ENCODE peak calls at places on chromosomes 3 and 15, in six cellular contexts. C is HCT116, H is SK-N-SH, O is GM23338, N is HepG2, L is GM12878. W is an unnamed sample.

GRCh38 chr15:33425149-33425548 is 114.4 kb downstream of the RYR3 start:
- DNase-seq in C (no peak), H (no peak), O (no peak), N (no peak), L (no peak), W (no peak)

GRCh38 chr3:16512435-16513140 is 911 bp downstream of the RFTN1 start:
- DNase-seq in C (no peak), H (peak; percentile 67), O (peak; percentile 54), N (no peak), L (no peak), W (peak; percentile 14)

GRCh38 chr3:182078314-182078713 is 366.6 kb downstream of the SOX2 start:
- DNase-seq in C (no peak), H (no peak), O (peak; percentile 27), N (no peak), L (no peak), W (no peak)

GRCh38 chr3:192745150-192745549 is 17.8 kb upstream of the FGF12 start:
- DNase-seq in C (no peak), H (no peak), O (peak; percentile 36), N (no peak), L (no peak), W (no peak)

GRCh38 chr15:40346579-40347558 is 4.0 kb upstream of the PHGR1 start:
- DNase-seq in C (no peak), H (no peak), O (no peak), N (peak; percentile 35), L (no peak), W (no peak)

GRCh38 chr3:53665606-53666005 is 171.2 kb downstream of the CACNA1D start:
- DNase-seq in C (no peak), H (no peak), O (no peak), N (no peak), L (no peak), W (no peak)

GRCh38 chr15:88981244-88982215 is 68.4 kb upstream of the MFGE8 start:
- DNase-seq in C (no peak), H (no peak), O (peak; percentile 64), N (no peak), L (no peak), W (no peak)

GRCh38 chr15:55383687-55384086 is 24.5 kb downstream of the CCPG1 start:
- DNase-seq in C (no peak), H (no peak), O (no peak), N (no peak), L (no peak), W (no peak)

GRCh38 chr3:152050782-152051405 is 177.5 kb downstream of the SUCNR1 start:
- DNase-seq in C (no peak), H (no peak), O (no peak), N (no peak), L (no peak), W (no peak)

GRCh38 chr3:106337116-106337515 is 468.3 kb upstream of the CBLB start:
- DNase-seq in C (peak; percentile 44), H (no peak), O (no peak), N (no peak), L (no peak), W (no peak)

GRCh38 chr3:81105761-81106160 is 655.7 kb downstream of the GBE1 start:
- DNase-seq in C (no peak), H (no peak), O (no peak), N (no peak), L (no peak), W (no peak)

DNA sequence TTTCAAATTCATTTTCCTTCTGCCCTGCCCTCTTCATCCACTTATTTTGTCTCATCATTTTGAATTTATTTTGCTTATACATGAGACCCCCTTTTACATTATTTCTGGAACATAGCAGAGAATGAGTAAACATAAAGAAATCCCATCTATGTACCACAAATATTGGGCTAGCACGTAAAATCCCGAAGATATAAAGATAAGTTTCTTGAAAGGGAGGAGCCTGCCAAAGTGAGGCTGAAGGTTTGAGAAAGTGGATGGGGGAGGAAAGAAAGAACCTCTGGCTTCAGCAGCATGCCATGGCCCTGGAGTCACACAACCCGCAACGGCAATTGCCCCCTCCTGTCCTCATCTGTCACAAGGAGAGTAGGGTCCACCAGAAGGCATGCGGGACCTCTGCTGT is 53.9 kb upstream of the GYG1 start:
- DNase-seq in C (no peak), H (no peak), O (no peak), N (no peak), L (no peak), W (no peak)
- TF ChIP-seq REST in C (no peak), H (no peak), O (no peak), N (no peak), L (no peak), W (no peak)

GRCh38 chr3:117135207-117135606 is 425.6 kb downstream of the TUSC7 start:
- DNase-seq in C (no peak), H (no peak), O (no peak), N (no peak), L (no peak), W (no peak)
- TF ChIP-seq POLR2AphosphoS5 in C (no peak), H (no peak), O (no peak), N (no peak), L (no peak), W (no peak)

DNA sequence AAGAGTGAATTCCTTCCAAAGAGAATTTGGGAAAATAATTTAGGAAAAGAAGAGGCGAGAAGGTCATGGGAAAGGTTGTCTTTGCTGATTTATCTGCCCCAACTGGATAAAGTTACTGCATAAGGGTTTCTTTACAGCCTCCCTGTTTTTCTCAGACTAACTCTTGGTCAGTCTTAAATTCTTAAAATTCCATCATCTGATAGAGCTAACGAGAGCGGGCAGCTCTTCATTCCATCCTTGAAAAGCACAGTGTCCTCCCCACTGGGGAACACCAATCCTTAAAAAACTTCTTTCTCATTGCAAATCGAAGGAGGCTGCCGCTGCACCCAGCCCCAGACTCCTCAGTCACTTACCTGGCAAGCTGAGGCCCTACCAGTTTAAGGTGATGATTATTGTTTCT is 107.2 kb downstream of the PGPEP1L start:
- DNase-seq in C (no peak), H (no peak), O (peak; percentile 57), N (no peak), L (no peak), W (no peak)
- H3K4me3 ChIP-seq in C (no peak overlapping the region), H (no peak overlapping the region), O (no peak overlapping the region), N (no peak overlapping the region), L (no peak overlapping the region), W (no peak overlapping the region)

GRCh38 chr3:13647314-13648059 is 98.6 kb downstream of the FBLN2 start:
- DNase-seq in C (no peak), H (no peak), O (no peak), N (no peak), L (no peak), W (no peak)
- TF ChIP-seq REST in C (no peak), H (no peak), O (no peak), N (no peak), L (no peak), W (no peak)

DNA sequence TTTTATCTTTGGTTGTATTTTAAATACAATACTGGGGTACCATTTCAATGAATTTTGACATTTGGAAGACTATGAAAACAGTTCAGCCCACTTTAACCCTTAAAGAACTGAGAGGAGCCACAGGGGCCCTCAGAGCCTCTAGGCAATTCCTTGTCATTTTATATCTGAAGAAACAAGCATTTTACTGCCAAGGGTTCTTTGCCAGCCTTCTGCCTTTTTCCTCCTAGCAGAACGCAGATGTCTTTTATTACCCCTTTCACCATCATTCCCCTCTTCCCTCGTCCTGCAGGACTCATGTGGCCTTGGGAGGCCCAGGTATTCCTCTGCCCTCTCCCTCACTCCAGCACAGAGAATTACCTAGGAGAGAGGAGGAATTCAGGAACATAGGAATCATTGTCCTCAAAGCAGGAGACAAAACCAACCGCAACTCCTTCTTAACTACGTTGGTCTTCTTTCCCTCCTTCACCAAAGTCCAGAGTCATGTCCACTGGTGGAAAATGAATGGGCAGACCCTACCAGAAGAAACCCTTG is 55.1 kb upstream of the SKOR1 start:
- DNase-seq in C (no peak), H (no peak), O (no peak), N (no peak), L (no peak), W (no peak)
- TF ChIP-seq POLR2AphosphoS5 in C (no peak), H (no peak), O (no peak), N (no peak), L (no peak), W (no peak)

W was measured in HL-60.